ENCODE peak calls at places on chromosome 17, in five cellular contexts. J is esophagus muscularis mucosa, D is GM23338, E is K562, M is HCT116. K is an unnamed sample.

GRCh38 chr17:41308918-41309359 is at the start of gene KRTAP16-1:
- DNase-seq in J (no peak), M (no peak), E (no peak), D (no peak), K (no peak)

GRCh38 chr17:8360260-8360659 is 16.2 kb downstream of the KRABD2 start:
- DNase-seq in D (no peak), E (no peak), J (no peak), M (no peak), K (no peak)

GRCh38 chr17:38885728-38886642 is 16.1 kb downstream of the LASP1 start:
- DNase-seq in J (no peak), M (no peak), D (peak), E (no peak), K (no peak)

GRCh38 chr17:60745544-60745943 is 67.9 kb downstream of the BCAS3 start:
- DNase-seq in E (no peak), M (no peak), D (no peak), J (no peak), K (no peak)

GRCh38 chr17:49997256-49997735 is 2.3 kb upstream of the DLX3 start:
- DNase-seq in E (peak), D (peak), M (no peak), J (no peak), K (no peak)

GRCh38 chr17:39828443-39828842 is 35.7 kb downstream of the IKZF3 start:
- DNase-seq in D (no peak), M (no peak), E (no peak), J (no peak), K (no peak)

GRCh38 chr17:15106540-15106939 is 158.6 kb downstream of the PMP22 start:
- DNase-seq in E (peak), J (no peak), D (no peak), M (peak), K (no peak)

GRCh38 chr17:28327031-28327607 is 8.1 kb downstream of the TMEM97 start:
- DNase-seq in J (no peak), D (no peak), E (no peak), M (no peak), K (peak)

GRCh38 chr17:511833-512251 is 159.2 kb upstream of the RPH3AL start:
- DNase-seq in E (no peak), D (peak), J (no peak), M (no peak), K (no peak)

GRCh38 chr17:57732062-57732461 is 13.0 kb downstream of the CCDC182 start:
- DNase-seq in D (no peak), E (no peak), M (no peak), J (no peak), K (no peak)

GRCh38 chr17:80992077-80992947 is 671 bp downstream of the CHMP6 start:
- DNase-seq in E (no peak), D (peak), J (no peak), M (no peak), K (no peak)

GRCh38 chr17:70187383-70187782 is 18.1 kb downstream of the KCNJ2 start:
- DNase-seq in M (no peak), J (no peak), D (no peak), E (no peak), K (no peak)

DNA sequence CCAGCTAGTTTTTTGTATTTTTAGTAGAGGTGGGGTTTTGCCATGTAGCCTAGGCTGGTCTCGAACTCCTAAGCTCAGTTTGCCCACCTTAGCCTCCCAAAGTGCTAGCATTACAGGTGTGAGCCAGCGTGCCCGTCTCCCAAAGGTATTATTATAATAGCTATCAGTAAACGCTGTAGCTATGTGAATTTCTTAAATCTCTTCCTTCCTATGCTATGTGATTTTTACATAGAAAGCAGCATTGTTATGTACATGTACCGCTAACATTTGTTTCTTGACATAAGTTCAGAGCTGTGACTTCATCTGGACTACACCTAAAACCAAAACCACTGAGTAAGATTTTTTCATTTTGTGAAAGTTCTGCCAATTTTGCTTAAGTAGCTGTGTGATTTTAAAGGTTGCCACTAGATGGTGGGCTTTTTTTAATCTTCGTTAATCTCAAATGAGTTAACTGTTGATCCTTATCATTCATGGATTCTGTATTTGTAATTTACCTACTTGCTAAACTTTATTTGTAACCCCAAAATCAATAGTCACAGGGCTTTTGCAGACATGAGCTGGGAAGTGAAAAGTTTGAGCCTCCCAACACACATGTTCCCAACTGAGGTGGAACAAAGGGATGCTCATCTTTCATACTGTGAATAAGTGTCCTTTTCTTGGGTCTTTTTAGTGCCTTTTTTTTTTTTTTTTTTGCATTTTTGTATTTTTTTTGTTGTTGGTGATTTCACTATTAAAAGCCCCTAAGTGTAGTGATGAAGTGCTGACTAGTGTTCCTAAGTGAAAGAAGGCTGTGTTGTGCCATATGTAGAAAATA is 21.9 kb downstream of the PRKAR1A start:
- DNase-seq in J (no peak), M (no peak), E (no peak), D (peak), K (no peak)
- TF ChIP-seq CTCF in J (peak), M (peak), E (peak), D (no peak), K (no peak)

GRCh38 chr17:68033636-68034451 is 1.7 kb upstream of the KPNA2 start:
- DNase-seq in D (peak), M (peak), J (no peak), E (peak), K (no peak)
- TF ChIP-seq POLR2AphosphoS5 in D (peak), M (no peak), J (no peak), E (no peak), K (no peak)

DNA sequence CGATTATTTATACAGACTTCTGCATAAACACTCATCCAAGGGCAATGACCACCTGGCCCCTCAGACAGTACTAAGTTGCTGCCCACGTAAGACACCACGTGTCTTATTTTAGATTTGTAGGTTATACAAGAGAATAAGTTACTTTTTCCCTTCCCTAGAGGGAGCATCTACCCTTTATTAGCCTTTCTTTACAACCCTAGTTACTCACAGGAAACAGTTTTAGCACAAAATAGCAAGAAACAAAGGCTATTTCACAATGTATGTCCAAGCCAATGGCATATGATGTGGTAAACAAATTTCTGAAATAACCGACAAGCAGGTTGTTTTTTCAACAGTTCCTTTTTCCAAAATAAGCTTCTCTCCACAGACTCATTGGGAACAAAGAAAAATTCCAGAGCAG is 50.1 kb upstream of the ERN1 start:
- DNase-seq in M (no peak), D (no peak), E (no peak), J (no peak), K (no peak)
- TF ChIP-seq CTCF in M (no peak), D (no peak), E (no peak), J (no peak), K (no peak)

GRCh38 chr17:74274703-74275340 is 788 bp downstream of the DNAI2 start:
- DNase-seq in J (no peak), M (no peak), E (no peak), D (no peak), K (no peak)
- TF ChIP-seq POLR2AphosphoS5 in J (no peak), M (no peak), E (no peak), D (no peak), K (no peak)

GRCh38 chr17:59219992-59220327 is 351 bp upstream of the GDPD1 start:
- DNase-seq in J (no peak), D (no peak), E (no peak), M (no peak), K (no peak)

GRCh38 chr17:59223813-59224212 is 3.5 kb downstream of the GDPD1 start:
- DNase-seq in J (no peak), D (no peak), M (no peak), E (no peak), K (no peak)

GRCh38 chr17:59219370-59219769 is 941 bp upstream of the GDPD1 start:
- DNase-seq in J (no peak), D (no peak), E (no peak), M (no peak), K (no peak)

GRCh38 chr17:59220328-59221158 is at the start of gene GDPD1:
- DNase-seq in D (peak), M (peak), E (peak), J (peak), K (peak)

GRCh38 chr17:59221159-59221847 is 992 bp downstream of the GDPD1 start:
- DNase-seq in M (no peak), J (no peak), D (no peak), E (peak), K (no peak)
- TF ChIP-seq CTCF in M (no peak), J (no peak), D (no peak), E (no peak), K (no peak)